ENCODE peak calls at places on chromosomes 7 and 10, in six cellular contexts. One of them, this sample, is unnamed.

GRCh38 chr10:78867555-78867939 is 201.2 kb upstream of the ZMIZ1 start:
- DNase-seq in RPMI8226: no peak
- DNase-seq in GM04504: no peak
- DNase-seq in NCI-H1417: no peak
- DNase-seq in stimulated activated CD4-positive, alpha-beta T cell treated with anti-CD3 and anti-CD28 coated beads, TNF-alpha, amount 100 ng/mL, for 1 hour: no peak
- DNase-seq in amygdala: no peak
- DNase-seq in this sample: no peak

GRCh38 chr10:124325998-124326636 is 92.6 kb downstream of the OAT start:
- DNase-seq in RPMI8226: no peak
- DNase-seq in GM04504: no peak
- DNase-seq in NCI-H1417: no peak
- DNase-seq in stimulated activated CD4-positive, alpha-beta T cell treated with anti-CD3 and anti-CD28 coated beads, TNF-alpha, amount 100 ng/mL, for 1 hour: no peak
- DNase-seq in amygdala: no peak
- DNase-seq in this sample: no peak

GRCh38 chr7:133629696-133630095 is 376.8 kb downstream of the EXOC4 start:
- DNase-seq in RPMI8226: no peak
- DNase-seq in GM04504: no peak
- DNase-seq in NCI-H1417: no peak
- DNase-seq in stimulated activated CD4-positive, alpha-beta T cell treated with anti-CD3 and anti-CD28 coated beads, TNF-alpha, amount 100 ng/mL, for 1 hour: no peak
- DNase-seq in amygdala: no peak
- DNase-seq in this sample: no peak

GRCh38 chr7:106367664-106368063 is 82.9 kb upstream of the NAMPT start:
- DNase-seq in RPMI8226: no peak
- DNase-seq in GM04504: no peak
- DNase-seq in NCI-H1417: no peak
- DNase-seq in stimulated activated CD4-positive, alpha-beta T cell treated with anti-CD3 and anti-CD28 coated beads, TNF-alpha, amount 100 ng/mL, for 1 hour: no peak
- DNase-seq in amygdala: no peak
- DNase-seq in this sample: no peak

GRCh38 chr7:107133396-107133795 is 35.4 kb upstream of the HBP1 start:
- DNase-seq in RPMI8226: no peak
- DNase-seq in GM04504: no peak
- DNase-seq in NCI-H1417: no peak
- DNase-seq in stimulated activated CD4-positive, alpha-beta T cell treated with anti-CD3 and anti-CD28 coated beads, TNF-alpha, amount 100 ng/mL, for 1 hour: no peak
- DNase-seq in amygdala: no peak
- DNase-seq in this sample: no peak

GRCh38 chr10:596725-597345 is 92.6 kb downstream of the DIP2C start:
- DNase-seq in RPMI8226: no peak
- DNase-seq in GM04504: no peak
- DNase-seq in NCI-H1417: no peak
- DNase-seq in stimulated activated CD4-positive, alpha-beta T cell treated with anti-CD3 and anti-CD28 coated beads, TNF-alpha, amount 100 ng/mL, for 1 hour: no peak
- DNase-seq in amygdala: no peak
- DNase-seq in this sample: no peak

GRCh38 chr7:95684037-95684436 is 87.7 kb upstream of the PDK4 start:
- DNase-seq in RPMI8226: peak; percentile 60
- DNase-seq in GM04504: peak; percentile 21
- DNase-seq in NCI-H1417: peak; percentile 68
- DNase-seq in stimulated activated CD4-positive, alpha-beta T cell treated with anti-CD3 and anti-CD28 coated beads, TNF-alpha, amount 100 ng/mL, for 1 hour: no peak
- DNase-seq in amygdala: no peak
- DNase-seq in this sample: no peak

GRCh38 chr7:92460510-92460909 is 13.2 kb downstream of the GATAD1 start:
- DNase-seq in RPMI8226: no peak
- DNase-seq in GM04504: no peak
- DNase-seq in NCI-H1417: no peak
- DNase-seq in stimulated activated CD4-positive, alpha-beta T cell treated with anti-CD3 and anti-CD28 coated beads, TNF-alpha, amount 100 ng/mL, for 1 hour: no peak
- DNase-seq in amygdala: no peak
- DNase-seq in this sample: no peak

GRCh38 chr7:105677803-105678583 is 96.7 kb upstream of the EFCAB10 start:
- DNase-seq in RPMI8226: peak; percentile 23
- DNase-seq in GM04504: no peak
- DNase-seq in NCI-H1417: peak; percentile 28
- DNase-seq in stimulated activated CD4-positive, alpha-beta T cell treated with anti-CD3 and anti-CD28 coated beads, TNF-alpha, amount 100 ng/mL, for 1 hour: peak; percentile 12
- DNase-seq in amygdala: no peak
- DNase-seq in this sample: no peak

GRCh38 chr10:95214793-95215192 is 20.8 kb downstream of the ACSM6 start:
- DNase-seq in RPMI8226: no peak
- DNase-seq in GM04504: no peak
- DNase-seq in NCI-H1417: no peak
- DNase-seq in stimulated activated CD4-positive, alpha-beta T cell treated with anti-CD3 and anti-CD28 coated beads, TNF-alpha, amount 100 ng/mL, for 1 hour: no peak
- DNase-seq in amygdala: no peak
- DNase-seq in this sample: no peak

GRCh38 chr7:33334349-33334748 is 205.0 kb downstream of the BBS9 start:
- DNase-seq in RPMI8226: peak; percentile 27
- DNase-seq in GM04504: no peak
- DNase-seq in NCI-H1417: peak; percentile 28
- DNase-seq in stimulated activated CD4-positive, alpha-beta T cell treated with anti-CD3 and anti-CD28 coated beads, TNF-alpha, amount 100 ng/mL, for 1 hour: no peak
- DNase-seq in amygdala: no peak
- DNase-seq in this sample: no peak

GRCh38 chr7:74438327-74438726 is 15.4 kb upstream of the GTF2IRD1 start:
- DNase-seq in RPMI8226: no peak
- DNase-seq in GM04504: no peak
- DNase-seq in NCI-H1417: no peak
- DNase-seq in stimulated activated CD4-positive, alpha-beta T cell treated with anti-CD3 and anti-CD28 coated beads, TNF-alpha, amount 100 ng/mL, for 1 hour: no peak
- DNase-seq in amygdala: no peak
- DNase-seq in this sample: no peak

GRCh38 chr7:44306608-44307007 is 18.8 kb downstream of the CAMK2B start:
- DNase-seq in RPMI8226: no peak
- DNase-seq in GM04504: no peak
- DNase-seq in NCI-H1417: no peak
- DNase-seq in stimulated activated CD4-positive, alpha-beta T cell treated with anti-CD3 and anti-CD28 coated beads, TNF-alpha, amount 100 ng/mL, for 1 hour: no peak
- DNase-seq in amygdala: no peak
- DNase-seq in this sample: no peak

GRCh38 chr7:33748793-33749192 is 156.5 kb upstream of the BMPER start:
- DNase-seq in RPMI8226: no peak
- DNase-seq in GM04504: no peak
- DNase-seq in NCI-H1417: no peak
- DNase-seq in stimulated activated CD4-positive, alpha-beta T cell treated with anti-CD3 and anti-CD28 coated beads, TNF-alpha, amount 100 ng/mL, for 1 hour: no peak
- DNase-seq in amygdala: no peak
- DNase-seq in this sample: no peak

GRCh38 chr7:158020706-158021095 is 566.9 kb downstream of the PTPRN2 start:
- DNase-seq in RPMI8226: no peak
- DNase-seq in GM04504: no peak
- DNase-seq in NCI-H1417: no peak
- DNase-seq in stimulated activated CD4-positive, alpha-beta T cell treated with anti-CD3 and anti-CD28 coated beads, TNF-alpha, amount 100 ng/mL, for 1 hour: no peak
- DNase-seq in amygdala: no peak
- DNase-seq in this sample: no peak

GRCh38 chr10:81177651-81178244 is 640.0 kb downstream of the SH2D4B start:
- DNase-seq in RPMI8226: no peak
- DNase-seq in GM04504: no peak
- DNase-seq in NCI-H1417: no peak
- DNase-seq in stimulated activated CD4-positive, alpha-beta T cell treated with anti-CD3 and anti-CD28 coated beads, TNF-alpha, amount 100 ng/mL, for 1 hour: no peak
- DNase-seq in amygdala: no peak
- DNase-seq in this sample: no peak

GRCh38 chr10:110852255-110852896 is 19.4 kb upstream of the PDCD4 start:
- DNase-seq in RPMI8226: no peak
- DNase-seq in GM04504: no peak
- DNase-seq in NCI-H1417: no peak
- DNase-seq in stimulated activated CD4-positive, alpha-beta T cell treated with anti-CD3 and anti-CD28 coated beads, TNF-alpha, amount 100 ng/mL, for 1 hour: no peak
- DNase-seq in amygdala: no peak
- DNase-seq in this sample: peak; percentile 41

GRCh38 chr10:122981066-122981464 is 864 bp downstream of the PSTK start:
- DNase-seq in RPMI8226: peak; percentile 24
- DNase-seq in GM04504: no peak
- DNase-seq in NCI-H1417: no peak
- DNase-seq in stimulated activated CD4-positive, alpha-beta T cell treated with anti-CD3 and anti-CD28 coated beads, TNF-alpha, amount 100 ng/mL, for 1 hour: no peak
- DNase-seq in amygdala: no peak
- DNase-seq in this sample: peak; percentile 16

GRCh38 chr10:58305821-58306220 is 29.0 kb upstream of the UBE2D1 start:
- DNase-seq in RPMI8226: no peak
- DNase-seq in GM04504: no peak
- DNase-seq in NCI-H1417: no peak
- DNase-seq in stimulated activated CD4-positive, alpha-beta T cell treated with anti-CD3 and anti-CD28 coated beads, TNF-alpha, amount 100 ng/mL, for 1 hour: no peak
- DNase-seq in amygdala: no peak
- DNase-seq in this sample: no peak

GRCh38 chr7:152931583-152931982 is 172.0 kb downstream of the ACTR3B start:
- DNase-seq in RPMI8226: no peak
- DNase-seq in GM04504: no peak
- DNase-seq in NCI-H1417: peak; percentile 99
- DNase-seq in stimulated activated CD4-positive, alpha-beta T cell treated with anti-CD3 and anti-CD28 coated beads, TNF-alpha, amount 100 ng/mL, for 1 hour: no peak
- DNase-seq in amygdala: no peak
- DNase-seq in this sample: no peak

GRCh38 chr10:87658383-87658795 is 1.3 kb upstream of the PAPSS2 start:
- DNase-seq in RPMI8226: no peak
- DNase-seq in GM04504: no peak
- DNase-seq in NCI-H1417: peak; percentile 85
- DNase-seq in stimulated activated CD4-positive, alpha-beta T cell treated with anti-CD3 and anti-CD28 coated beads, TNF-alpha, amount 100 ng/mL, for 1 hour: no peak
- DNase-seq in amygdala: no peak
- DNase-seq in this sample: no peak

GRCh38 chr7:107995184-107996071 is 7.5 kb downstream of the LAMB1 start:
- DNase-seq in RPMI8226: no peak
- DNase-seq in GM04504: no peak
- DNase-seq in NCI-H1417: no peak
- DNase-seq in stimulated activated CD4-positive, alpha-beta T cell treated with anti-CD3 and anti-CD28 coated beads, TNF-alpha, amount 100 ng/mL, for 1 hour: no peak
- DNase-seq in amygdala: no peak
- DNase-seq in this sample: peak; percentile 75

This sample was measured in HS-5.